ENCODE peak calls at places on chromosome 21, in five cellular contexts. E is epithelial cell of esophagus, I is nucleus accumbens, K is stomach, H is mucosa of gallbladder. T is an unnamed sample.

GRCh38 chr21:15616864-15617574 is 112.8 kb upstream of the USP25 start:
- DNase-seq in E (no peak), I (peak), K (no peak), H (no peak), T (no peak)

GRCh38 chr21:46443910-46444309 is 14.8 kb upstream of the DIP2A start:
- DNase-seq in E (no peak), I (no peak), K (no peak), H (no peak), T (no peak)

GRCh38 chr21:26179501-26179900 is 8.9 kb upstream of the APP start:
- DNase-seq in E (no peak), I (no peak), K (no peak), H (no peak), T (peak)

GRCh38 chr21:41610042-41610839 is 102.3 kb upstream of the TMPRSS2 start:
- DNase-seq in E (peak), I (no peak), K (peak), H (peak), T (peak)

GRCh38 chr21:45279446-45280177 is 8.1 kb downstream of the POFUT2 start:
- DNase-seq in E (no peak), I (no peak), K (peak), H (no peak), T (no peak)

GRCh38 chr21:37204580-37204979 is 62.6 kb downstream of the VPS26C start:
- DNase-seq in E (no peak), I (no peak), K (no peak), H (no peak), T (peak)

GRCh38 chr21:45489480-45489982 is 52.7 kb downstream of the SLC19A1 start:
- DNase-seq in E (no peak), I (no peak), K (no peak), H (no peak), T (no peak)

GRCh38 chr21:40386301-40386911 is 460.6 kb downstream of the DSCAM start:
- DNase-seq in E (peak), I (no peak), K (peak), H (peak), T (no peak)

GRCh38 chr21:34603710-34604057 is 11.2 kb downstream of the RCAN1 start:
- DNase-seq in E (no peak), I (no peak), K (no peak), H (no peak), T (no peak)

GRCh38 chr21:43740497-43741156 is 21.7 kb downstream of the PDXK start:
- DNase-seq in E (peak), I (peak), K (peak), H (no peak), T (peak)

GRCh38 chr21:41411449-41412089 is 14.5 kb upstream of the MX1 start:
- DNase-seq in E (peak), I (no peak), K (peak), H (no peak), T (no peak)

GRCh38 chr21:43864806-43865470 is at the start of gene AGPAT3:
- DNase-seq in E (no peak), I (no peak), K (no peak), H (no peak), T (no peak)

GRCh38 chr21:17602874-17603273 is 9.8 kb downstream of the BTG3 start:
- DNase-seq in E (no peak), I (no peak), K (no peak), H (no peak), T (peak)

GRCh38 chr21:43333301-43334062 is 93.4 kb downstream of the SIK1 start:
- DNase-seq in E (peak), I (no peak), K (peak), H (peak), T (peak)

GRCh38 chr21:33231526-33231925 is 1.8 kb downstream of the IFNAR2 start:
- DNase-seq in E (no peak), I (no peak), K (no peak), H (no peak), T (no peak)

GRCh38 chr21:45078371-45078770 is 4.0 kb downstream of the ADARB1 start:
- DNase-seq in E (no peak), I (no peak), K (no peak), H (no peak), T (no peak)

GRCh38 chr21:41427556-41427955 is 1.5 kb downstream of the MX1 start:
- DNase-seq in E (no peak), I (no peak), K (no peak), H (no peak), T (no peak)

T was measured in foreskin fibroblast.